ENCODE peak calls at places on chromosome 14, in four cellular contexts. Y, G, Q and C are unnamed samples.
A peak's percentile ranks its signal among the peaks of the same experiment; 100 is the strongest.

GRCh38 chr14:70707138-70708038 is 65.7 kb downstream of the TTC9 start:
- DNase-seq in Y (peak; percentile 93), G (peak; percentile 93), Q (no peak), C (no peak)

GRCh38 chr14:32576088-32576795 is 247.1 kb downstream of the AKAP6 start:
- DNase-seq in Y (peak; percentile 73), G (no peak), Q (peak; percentile 37), C (peak; percentile 62)

GRCh38 chr14:52473557-52473956 is 78.7 kb downstream of the TXNDC16 start:
- DNase-seq in Y (peak; percentile 44), G (no peak), Q (no peak), C (no peak)

GRCh38 chr14:54642950-54643695 is 76.2 kb downstream of the SAMD4A start:
- DNase-seq in Y (peak; percentile 93), G (no peak), Q (no peak), C (no peak)

GRCh38 chr14:60310086-60310684 is 61.2 kb downstream of the PPM1A start:
- DNase-seq in Y (no peak), G (no peak), Q (no peak), C (peak; percentile 27)

GRCh38 chr14:62099091-62099490 is 336.9 kb downstream of the SNAPC1 start:
- DNase-seq in Y (no peak), G (no peak), Q (no peak), C (no peak)

GRCh38 chr14:21191809-21192446 is 36.1 kb upstream of the OR5AU1 start:
- DNase-seq in Y (peak; percentile 77), G (no peak), Q (peak; percentile 50), C (peak; percentile 75)

GRCh38 chr14:30751646-30752416 is 122.5 kb upstream of the COCH start:
- DNase-seq in Y (no peak), G (no peak), Q (no peak), C (no peak)

GRCh38 chr14:35258420-35258819 is 33.8 kb upstream of the PSMA6 start:
- DNase-seq in Y (no peak), G (no peak), Q (peak; percentile 49), C (no peak)

GRCh38 chr14:58829594-58829993 is 191.8 kb downstream of the DACT1 start:
- DNase-seq in Y (peak; percentile 49), G (no peak), Q (no peak), C (no peak)

GRCh38 chr14:56196274-56196673 is 78.1 kb downstream of the PELI2 start:
- DNase-seq in Y (no peak), G (no peak), Q (no peak), C (no peak)

GRCh38 chr14:55388160-55388559 is 23.5 kb downstream of the ATG14 start:
- DNase-seq in Y (no peak), G (no peak), Q (no peak), C (no peak)

GRCh38 chr14:22982477-22983245 is at the start of gene AJUBA:
- DNase-seq in Y (peak; percentile 98), G (no peak), Q (peak; percentile 94), C (peak; percentile 86)

GRCh38 chr14:85625925-85626585 is 96.1 kb downstream of the FLRT2 start:
- DNase-seq in Y (no peak), G (no peak), Q (no peak), C (no peak)

GRCh38 chr14:27390130-27390529 is 792.3 kb upstream of the NOVA1 start:
- DNase-seq in Y (no peak), G (no peak), Q (no peak), C (no peak)

GRCh38 chr14:99188721-99189120 is 83.3 kb downstream of the BCL11B start:
- DNase-seq in Y (no peak), G (no peak), Q (peak; percentile 14), C (no peak)

GRCh38 chr14:69625299-69626131 is 14.1 kb downstream of the SUSD6 start:
- DNase-seq in Y (no peak), G (peak; percentile 88), Q (peak; percentile 24), C (no peak)

GRCh38 chr14:105525861-105526780 is at the start of gene TMEM121:
- DNase-seq in Y (no peak), G (no peak), Q (peak; percentile 45), C (peak; percentile 63)

GRCh38 chr14:68195126-68195525 is 375.5 kb downstream of the RAD51B start:
- DNase-seq in Y (peak; percentile 80), G (no peak), Q (no peak), C (no peak)

GRCh38 chr14:91284146-91284790 is 39.8 kb upstream of the GPR68 start:
- DNase-seq in Y (no peak), G (no peak), Q (no peak), C (peak; percentile 52)

GRCh38 chr14:77059276-77059934 is 30.9 kb upstream of the IRF2BPL start:
- DNase-seq in Y (peak; percentile 51), G (no peak), Q (peak; percentile 77), C (peak; percentile 71)

GRCh38 chr14:71642715-71643114 is 289.5 kb upstream of the RGS6 start:
- DNase-seq in Y (no peak), G (no peak), Q (no peak), C (no peak)

GRCh38 chr14:24734917-24735500 is 101.0 kb upstream of the GZMB start:
- DNase-seq in Y (peak; percentile 86), G (no peak), Q (peak; percentile 28), C (peak; percentile 48)

GRCh38 chr14:89661392-89661791 is 244.4 kb upstream of the FOXN3 start:
- DNase-seq in Y (no peak), G (no peak), Q (no peak), C (no peak)

GRCh38 chr14:42633504-42634095 is 1026.9 kb downstream of the LRFN5 start:
- DNase-seq in Y (no peak), G (no peak), Q (no peak), C (no peak)

GRCh38 chr14:91280129-91280528 is 35.6 kb upstream of the GPR68 start:
- DNase-seq in Y (no peak), G (no peak), Q (no peak), C (no peak)

GRCh38 chr14:55129086-55129427 is at the start of gene LGALS3:
- DNase-seq in Y (no peak), G (no peak), Q (peak; percentile 69), C (peak; percentile 59)

DNA sequence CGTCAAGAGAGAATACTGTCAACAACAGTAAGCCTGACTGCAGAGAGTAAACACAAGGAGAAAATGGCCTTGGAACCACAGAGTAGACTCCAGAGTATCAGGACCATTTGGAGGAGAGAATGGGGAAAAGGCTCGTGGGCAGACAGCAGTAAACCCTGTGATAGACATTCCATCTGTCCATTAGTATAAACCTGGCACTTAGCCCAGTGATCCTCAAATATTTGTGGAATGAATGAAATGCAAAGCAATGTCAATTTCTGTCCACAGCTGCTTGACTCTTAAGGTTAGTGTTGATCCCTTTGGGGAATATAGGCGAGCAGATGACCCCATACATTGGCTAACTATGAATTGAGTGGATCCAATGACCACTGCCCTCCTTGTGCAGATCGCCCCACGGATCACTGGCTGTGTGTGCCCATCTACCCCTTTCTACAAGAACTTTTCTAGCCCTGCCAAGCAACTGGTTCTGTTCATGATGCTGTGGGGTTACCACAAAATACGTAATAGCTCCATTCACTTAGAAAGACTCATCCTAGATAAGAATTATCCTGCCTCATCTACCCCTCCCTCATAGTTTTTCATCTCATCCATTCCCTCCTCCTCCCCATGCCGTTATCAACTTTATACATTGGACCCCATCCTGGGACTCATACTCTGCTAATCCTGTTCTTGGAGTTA is 846.8 kb downstream of the NRXN3 start:
- DNase-seq in Y (peak; percentile 10), G (no peak), Q (no peak), C (no peak)
- TF ChIP-seq FOXK2 in Y (no peak), G (no peak), Q (no peak), C (no peak)

GRCh38 chr14:100193417-100194357 is 34.2 kb upstream of the DEGS2 start:
- DNase-seq in Y (peak; percentile 75), G (no peak), Q (peak; percentile 32), C (no peak)
- TF ChIP-seq FOXK2 in Y (no peak), G (no peak), Q (no peak), C (no peak)

GRCh38 chr14:101501341-101501740 is 60.0 kb upstream of the DIO3 start:
- DNase-seq in Y (no peak), G (no peak), Q (no peak), C (no peak)
- TF ChIP-seq FOXK2 in Y (no peak), G (no peak), Q (no peak), C (no peak)

GRCh38 chr14:63800083-63800482 is 52.7 kb upstream of the SYNE2 start:
- DNase-seq in Y (no peak), G (no peak), Q (no peak), C (no peak)

GRCh38 chr14:63800651-63801385 is 52.0 kb upstream of the SYNE2 start:
- DNase-seq in Y (no peak), G (no peak), Q (no peak), C (no peak)

GRCh38 chr14:63795532-63795931 is 57.3 kb upstream of the SYNE2 start:
- DNase-seq in Y (no peak), G (no peak), Q (no peak), C (no peak)
- TF ChIP-seq FOXK2 in Y (no peak), G (no peak), Q (no peak), C (no peak)

GRCh38 chr14:29716150-29716549 is 211.5 kb downstream of the PRKD1 start:
- DNase-seq in Y (no peak), G (no peak), Q (no peak), C (no peak)
- TF ChIP-seq FOXK2 in Y (no peak), G (no peak), Q (no peak), C (no peak)

GRCh38 chr14:104364830-104365229 is 214.7 kb upstream of the C14orf180 start:
- DNase-seq in Y (no peak), G (no peak), Q (no peak), C (no peak)

GRCh38 chr14:104361921-104362681 is 217.5 kb upstream of the C14orf180 start:
- DNase-seq in Y (no peak), G (no peak), Q (no peak), C (no peak)

GRCh38 chr14:104361101-104361591 is 218.4 kb upstream of the C14orf180 start:
- DNase-seq in Y (no peak), G (no peak), Q (no peak), C (no peak)

GRCh38 chr14:104363891-104364760 is 215.4 kb upstream of the C14orf180 start:
- DNase-seq in Y (no peak), G (no peak), Q (no peak), C (no peak)

DNA sequence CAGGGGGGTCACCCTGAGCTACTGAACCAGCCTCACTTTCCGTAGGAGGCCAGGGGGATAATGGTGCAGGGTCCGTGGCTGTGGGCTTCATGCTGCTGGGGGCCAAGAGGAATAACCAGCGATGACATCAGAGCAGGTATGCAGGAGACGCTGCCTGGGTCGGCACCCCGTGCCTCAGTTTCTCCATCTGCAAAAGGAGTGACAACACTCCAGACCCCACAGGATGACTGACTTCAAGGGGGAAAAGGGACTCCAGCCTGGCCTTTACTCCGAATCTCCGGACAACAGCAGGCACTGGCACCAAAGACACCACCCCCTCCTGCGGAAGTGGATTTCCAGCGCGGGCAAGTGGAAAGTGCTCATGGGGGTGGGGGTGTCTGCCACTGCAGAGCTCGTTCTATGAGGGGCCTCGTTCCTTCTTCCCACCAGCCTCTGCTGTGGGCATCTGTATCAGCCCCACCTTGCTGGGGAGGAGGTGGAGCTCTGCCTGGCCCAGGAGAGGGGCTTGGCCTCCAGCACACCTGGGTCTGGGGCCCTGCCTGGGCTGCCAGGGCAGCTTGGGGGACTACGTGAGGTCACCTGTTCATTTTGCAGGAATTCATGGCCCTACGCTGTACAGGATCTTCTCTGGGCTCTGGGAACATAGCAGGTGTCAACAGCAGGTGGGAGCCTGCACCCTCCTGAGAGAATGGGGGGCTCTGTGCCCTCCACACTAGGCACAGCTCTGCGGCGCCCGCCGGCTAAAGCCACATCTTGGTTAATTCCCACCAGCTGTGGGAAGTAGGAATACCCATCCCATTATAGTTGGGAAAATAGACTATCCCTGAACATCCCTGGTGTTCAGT is 216.6 kb upstream of the C14orf180 start:
- DNase-seq in Y (no peak), G (no peak), Q (no peak), C (no peak)
- TF ChIP-seq FOXK2 in Y (no peak), G (no peak), Q (no peak), C (no peak)